ENCODE peak calls at places on chromosomes 11 and 22, in six cellular contexts. Z, Q, E, F, M and U are unnamed samples.

GRCh38 chr11:33970984-33971466 is 79.1 kb upstream of the LMO2 start:
- DNase-seq in M (peak), Z (peak), F (peak), E (peak), Q (peak), U (peak)

GRCh38 chr22:25029181-25029580 is 76.7 kb downstream of the KIAA1671 start:
- DNase-seq in F (no peak), Z (no peak), M (no peak), Q (no peak), E (no peak), U (no peak)

GRCh38 chr22:24834845-24835570 is 29.0 kb downstream of the SGSM1 start:
- DNase-seq in Q (peak), E (peak), Z (no peak), F (peak), M (no peak), U (peak)

GRCh38 chr11:6663794-6664478 is 8.3 kb upstream of the DCHS1 start:
- DNase-seq in Z (no peak), Q (no peak), M (no peak), E (no peak), F (no peak), U (no peak)

GRCh38 chr11:16925495-16926065 is 88.6 kb downstream of the PLEKHA7 start:
- DNase-seq in F (peak), Q (no peak), M (peak), Z (peak), E (peak), U (peak)

GRCh38 chr22:39270280-39270679 is 25.5 kb upstream of the PDGFB start:
- DNase-seq in F (no peak), Q (no peak), E (no peak), Z (no peak), M (no peak), U (no peak)

GRCh38 chr22:24962094-24962493 is 9.6 kb downstream of the KIAA1671 start:
- DNase-seq in M (no peak), Q (no peak), E (no peak), F (no peak), Z (no peak), U (no peak)

GRCh38 chr11:106697058-106697457 is 321.2 kb downstream of the GUCY1A2 start:
- DNase-seq in Q (peak), F (no peak), Z (no peak), M (peak), E (peak), U (no peak)

GRCh38 chr22:29039148-29039547 is 22.5 kb downstream of the C22orf31 start:
- DNase-seq in F (no peak), M (peak), Q (no peak), Z (no peak), E (no peak), U (no peak)

GRCh38 chr11:100808904-100809491 is 121.9 kb downstream of the ARHGAP42 start:
- DNase-seq in M (no peak), F (no peak), Z (no peak), Q (peak), E (peak), U (no peak)

GRCh38 chr11:66006891-66007176 is 4.5 kb downstream of the BANF1 start:
- DNase-seq in F (no peak), E (no peak), Q (no peak), M (no peak), Z (no peak), U (no peak)

GRCh38 chr11:63876616-63877015 is 37.7 kb downstream of the MARK2 start:
- DNase-seq in M (peak), E (no peak), Z (no peak), Q (no peak), F (no peak), U (no peak)

GRCh38 chr22:37659066-37659896 is 758 bp downstream of the PDXP start:
- DNase-seq in F (no peak), Q (no peak), E (no peak), Z (no peak), M (no peak), U (no peak)

GRCh38 chr22:17974087-17974486 is 50.3 kb downstream of the MICAL3 start:
- DNase-seq in Q (no peak), M (peak), F (no peak), Z (no peak), E (no peak), U (no peak)

GRCh38 chr22:23549198-23549595 is 30.9 kb downstream of the IGLL1 start:
- DNase-seq in Q (no peak), F (no peak), M (no peak), E (no peak), Z (no peak), U (peak)

GRCh38 chr22:37198290-37199102 is 10.4 kb upstream of the C1QTNF6 start:
- DNase-seq in E (peak), Q (peak), F (peak), Z (peak), M (peak), U (peak)

GRCh38 chr11:10866893-10867331 is 9.1 kb upstream of the ZBED5 start:
- DNase-seq in Q (peak), E (peak), F (no peak), Z (no peak), M (peak), U (no peak)

GRCh38 chr11:84289381-84289906 is 1003.3 kb upstream of the CCDC90B start:
- DNase-seq in Z (no peak), F (no peak), Q (peak), M (no peak), E (peak), U (no peak)

GRCh38 chr22:28656156-28656555 is 23.5 kb downstream of the TTC28 start:
- DNase-seq in F (no peak), Q (no peak), M (no peak), E (no peak), Z (no peak), U (no peak)

GRCh38 chr11:105838668-105839403 is 183.2 kb downstream of the MSANTD4 start:
- DNase-seq in F (no peak), Z (no peak), Q (peak), E (peak), M (no peak), U (no peak)

GRCh38 chr11:85961930-85962363 is 106.8 kb downstream of the CCDC83 start:
- DNase-seq in M (no peak), Z (no peak), F (no peak), Q (peak), E (no peak), U (no peak)

GRCh38 chr11:69801513-69802335 is 17.5 kb downstream of the FGF3 start:
- DNase-seq in Z (peak), E (peak), Q (no peak), F (peak), M (peak), U (peak)

GRCh38 chr11:134358853-134359490 is 27.2 kb downstream of the GLB1L2 start:
- DNase-seq in F (no peak), M (no peak), E (no peak), Z (no peak), Q (no peak), U (no peak)

GRCh38 chr11:45713573-45713972 is 48.2 kb upstream of the CHST1 start:
- DNase-seq in E (no peak), Q (no peak), M (no peak), Z (no peak), F (no peak), U (no peak)

GRCh38 chr22:37254206-37254866 is 10.3 kb upstream of the RAC2 start:
- DNase-seq in M (no peak), Q (peak), F (no peak), Z (no peak), E (peak), U (no peak)

GRCh38 chr11:64742087-64742939 is 1.6 kb downstream of the RASGRP2 start:
- DNase-seq in M (no peak), Q (no peak), Z (no peak), F (peak), E (peak), U (peak)

GRCh38 chr11:20081336-20081735 is 78.9 kb downstream of the DBX1 start:
- DNase-seq in Q (no peak), M (no peak), E (no peak), Z (no peak), F (no peak), U (no peak)

GRCh38 chr22:35728639-35729308 is 11.1 kb downstream of the APOL5 start:
- DNase-seq in Z (no peak), E (no peak), M (no peak), Q (no peak), F (no peak), U (no peak)

GRCh38 chr11:122733301-122733686 is 77.8 kb downstream of the UBASH3B start:
- DNase-seq in M (peak), Q (peak), Z (no peak), E (peak), F (no peak), U (no peak)

GRCh38 chr22:28424427-28425080 is 255.1 kb downstream of the TTC28 start:
- DNase-seq in Z (no peak), M (peak), E (peak), F (no peak), Q (peak), U (no peak)

GRCh38 chr11:113022267-113022666 is 61.0 kb downstream of the NCAM1 start:
- DNase-seq in E (peak), M (no peak), Q (no peak), Z (no peak), F (no peak), U (no peak)

GRCh38 chr22:22710719-22711531 is 66.5 kb downstream of the GGTLC2 start:
- DNase-seq in F (peak), E (peak), Q (peak), Z (peak), M (peak), U (peak)

GRCh38 chr11:70592641-70593165 is 194.4 kb downstream of the CTTN start:
- DNase-seq in E (no peak), M (no peak), Q (no peak), Z (no peak), F (no peak), U (no peak)

GRCh38 chr11:2671748-2672147 is 28.0 kb downstream of the KCNQ1OT1 start:
- DNase-seq in F (peak), Q (no peak), Z (no peak), E (no peak), M (no peak), U (no peak)

GRCh38 chr11:2674681-2675131 is 25.1 kb downstream of the KCNQ1OT1 start:
- DNase-seq in E (no peak), Z (no peak), M (no peak), F (no peak), Q (no peak), U (peak)

GRCh38 chr11:2672553-2673249 is 27.1 kb downstream of the KCNQ1OT1 start:
- DNase-seq in E (no peak), F (peak), Z (no peak), Q (no peak), M (no peak), U (peak)

GRCh38 chr11:2673871-2674471 is 25.8 kb downstream of the KCNQ1OT1 start:
- DNase-seq in M (no peak), Z (no peak), E (no peak), F (no peak), Q (no peak), U (peak)

DNA sequence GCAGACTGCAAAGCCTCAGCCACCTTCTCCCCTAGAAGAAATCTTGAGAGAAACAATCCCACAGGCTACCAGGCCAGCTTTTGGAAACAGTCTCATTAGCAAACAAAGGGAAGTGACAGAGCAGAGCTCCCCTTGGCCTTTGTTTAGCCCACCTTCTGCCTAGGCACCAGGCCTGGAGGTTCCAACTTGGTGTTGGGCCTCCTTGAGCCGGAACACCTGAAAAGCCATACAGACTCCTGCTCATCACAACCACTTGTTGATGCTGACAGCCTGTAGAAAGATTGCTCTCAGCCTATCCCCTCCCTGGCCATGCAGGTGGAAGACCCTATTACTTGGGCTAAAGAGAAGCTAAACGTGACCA is 26.6 kb downstream of the KCNQ1OT1 start:
- DNase-seq in E (no peak), Q (no peak), Z (no peak), M (no peak), F (no peak), U (no peak)
- H3K14ac ChIP-seq in E (no peak), Q (no peak), Z (no peak), M (no peak), F (no peak), U (no peak)

GRCh38 chr22:50201191-50202129 is 649 bp downstream of the SELENOO start:
- DNase-seq in E (no peak), M (no peak), Q (no peak), Z (no peak), F (no peak), U (no peak)
- H3K4ac ChIP-seq in E (peak), M (peak), Q (peak), Z (no peak), F (no peak), U (no peak)

DNA sequence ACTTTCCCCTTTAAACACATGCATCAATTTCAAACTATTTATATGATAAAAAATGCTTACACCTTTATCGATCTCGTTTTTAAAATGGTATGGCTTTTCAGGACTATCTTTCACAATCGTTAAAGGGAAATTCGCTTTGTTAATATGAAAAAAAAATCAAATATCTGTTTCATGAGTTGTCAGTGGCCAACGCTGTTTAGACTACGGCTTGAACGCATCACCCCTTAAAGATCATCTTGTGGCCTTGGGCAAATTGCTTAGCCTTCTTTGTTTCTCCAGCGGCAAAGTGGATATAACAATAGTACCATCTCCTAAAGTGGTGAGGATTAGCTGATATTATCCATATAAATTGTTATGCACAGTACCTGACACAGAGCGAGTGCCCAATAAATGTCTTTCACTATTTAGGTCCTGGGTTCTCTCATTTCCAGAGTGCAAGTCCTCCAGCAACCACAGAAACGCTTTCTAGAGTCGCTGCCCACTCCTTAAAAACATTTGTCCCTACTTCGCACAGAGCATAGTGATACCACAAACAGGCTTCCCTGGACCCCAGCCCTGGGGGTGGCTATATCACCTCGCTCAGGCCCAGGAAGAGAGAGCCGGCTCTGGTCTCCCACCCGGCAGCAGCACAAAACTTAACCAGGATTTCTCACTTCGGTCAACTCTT is 904 bp downstream of the SLC35F2 start:
- DNase-seq in E (peak), F (peak), M (peak), Z (no peak), Q (peak), U (no peak)
- H3K14ac ChIP-seq in E (no peak), F (no peak), M (peak), Z (peak), Q (peak), U (no peak)

GRCh38 chr11:111155021-111155420 is 90.5 kb upstream of the POU2AF2 start:
- DNase-seq in M (no peak), Z (no peak), Q (peak), F (no peak), E (peak), U (no peak)

GRCh38 chr11:111162306-111162705 is 83.2 kb upstream of the POU2AF2 start:
- DNase-seq in E (no peak), Q (peak), F (no peak), M (no peak), Z (no peak), U (no peak)

GRCh38 chr11:111157571-111157970 is 88.0 kb upstream of the POU2AF2 start:
- DNase-seq in F (no peak), E (no peak), Z (no peak), M (peak), Q (no peak), U (no peak)
- H3K4ac ChIP-seq in F (no peak), E (no peak), Z (no peak), M (no peak), Q (no peak), U (no peak)

DNA sequence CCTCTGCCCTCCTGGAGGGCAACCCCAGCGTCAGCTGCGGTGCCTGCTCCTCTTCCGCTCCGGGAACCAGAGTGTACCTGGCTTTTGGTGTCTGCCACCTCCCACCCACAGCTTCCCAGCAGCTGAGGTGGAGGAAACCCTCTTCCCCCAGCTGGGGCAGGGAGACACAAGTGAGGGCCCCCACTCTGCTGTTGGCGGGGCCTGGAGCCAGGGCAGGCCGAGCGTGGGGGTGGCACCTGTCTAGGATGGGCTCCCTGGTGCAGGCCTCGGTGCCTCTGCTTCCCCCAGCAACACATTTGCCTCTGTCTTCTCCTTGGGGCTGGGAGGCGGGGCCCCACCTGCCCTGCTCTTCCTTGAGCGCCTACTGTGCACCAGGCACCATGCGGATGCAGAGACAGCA is 6.4 kb downstream of the OSM start:
- DNase-seq in E (no peak), Z (no peak), Q (no peak), M (no peak), F (no peak), U (no peak)
- H3K14ac ChIP-seq in E (no peak), Z (no peak), Q (no peak), M (no peak), F (no peak), U (no peak)

GRCh38 chr11:120954381-120954780 is 69.5 kb upstream of the TBCEL start:
- DNase-seq in Q (no peak), F (no peak), M (no peak), E (no peak), Z (no peak), U (no peak)

GRCh38 chr11:120950880-120951279 is 73.0 kb upstream of the TBCEL start:
- DNase-seq in M (no peak), F (no peak), Q (no peak), E (no peak), Z (no peak), U (no peak)

GRCh38 chr11:120956710-120957500 is 67.0 kb upstream of the TBCEL start:
- DNase-seq in Z (no peak), F (peak), M (no peak), Q (no peak), E (no peak), U (peak)

GRCh38 chr11:120952503-120953229 is 71.2 kb upstream of the TBCEL start:
- DNase-seq in Q (peak), M (peak), F (peak), E (peak), Z (peak), U (peak)

GRCh38 chr11:120953230-120953558 is 70.7 kb upstream of the TBCEL start:
- DNase-seq in E (no peak), Z (peak), Q (no peak), M (no peak), F (no peak), U (no peak)
- H3K4ac ChIP-seq in E (no peak), Z (peak), Q (no peak), M (no peak), F (no peak), U (no peak)

GRCh38 chr11:12386309-12386708 is 8.9 kb downstream of the PARVA start:
- DNase-seq in Z (no peak), E (no peak), F (no peak), M (no peak), Q (no peak), U (no peak)
- H3K14ac ChIP-seq in Z (no peak), E (no peak), F (no peak), M (no peak), Q (peak), U (no peak)